ENCODE peak calls at places on chromosome 22, in four cellular contexts. I, G, U and C are unnamed samples.

GRCh38 chr22:23215294-23216204 is 35.2 kb downstream of the BCR start:
- DNase-seq in G (no peak), U (no peak), I (no peak), C (no peak)

GRCh38 chr22:40855104-40855959 is 1.1 kb downstream of the ST13 start:
- DNase-seq in I (no peak), U (no peak), G (no peak), C (no peak)

GRCh38 chr22:49013707-49014106 is 814.0 kb downstream of the BRD1 start:
- DNase-seq in I (no peak), G (no peak), U (no peak), C (no peak)

GRCh38 chr22:18070556-18071306 is 7.1 kb upstream of the PEX26 start:
- DNase-seq in I (no peak), G (no peak), U (peak; percentile 25), C (no peak)

GRCh38 chr22:17891427-17892167 is 117.3 kb upstream of the BID start:
- DNase-seq in U (peak; percentile 7), I (peak; percentile 48), G (no peak), C (peak; percentile 51)

GRCh38 chr22:35312198-35313059 is 12.7 kb downstream of the TOM1 start:
- DNase-seq in I (no peak), U (peak; percentile 90), G (no peak), C (no peak)

GRCh38 chr22:48758021-48758561 is 1069.6 kb downstream of the BRD1 start:
- DNase-seq in U (no peak), I (no peak), G (no peak), C (no peak)

GRCh38 chr22:17808688-17809403 is 34.6 kb upstream of the BID start:
- DNase-seq in U (no peak), G (no peak), I (no peak), C (no peak)

GRCh38 chr22:44363980-44364749 is 51.4 kb upstream of the SHISAL1 start:
- DNase-seq in U (no peak), G (no peak), I (no peak), C (no peak)

DNA sequence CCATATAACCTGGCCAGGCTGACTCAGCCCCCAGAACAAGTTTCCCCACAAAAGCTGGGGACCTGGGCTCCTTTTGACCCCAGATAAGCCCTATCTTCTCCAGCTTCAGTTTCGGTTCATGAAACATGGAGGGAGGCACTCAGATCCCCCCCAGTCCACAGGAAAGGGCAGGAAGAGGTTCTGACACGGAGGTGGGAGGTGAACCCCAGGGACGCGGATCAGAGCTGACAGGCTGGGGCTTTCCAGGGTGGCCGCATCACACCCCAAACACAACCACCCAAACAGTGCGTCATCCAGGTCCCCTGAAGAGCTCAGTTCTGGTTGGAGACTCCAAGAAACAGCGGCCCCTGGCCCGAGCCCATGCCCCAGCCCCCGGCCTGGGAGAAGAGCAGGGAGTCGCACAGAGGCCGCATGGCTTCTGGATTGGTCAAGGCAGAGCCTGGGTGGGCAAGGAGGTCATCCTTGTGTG is 44.3 kb upstream of the A4GALT start:
- DNase-seq in U (no peak), G (no peak), I (no peak), C (peak; percentile 18)
- TF ChIP-seq FOXK2 in U (no peak), G (no peak), I (no peak), C (no peak)

GRCh38 chr22:28479912-28480311 is 199.7 kb downstream of the TTC28 start:
- DNase-seq in G (no peak), U (no peak), I (no peak), C (peak; percentile 6)

GRCh38 chr22:28478564-28478963 is 201.1 kb downstream of the TTC28 start:
- DNase-seq in G (no peak), I (no peak), U (no peak), C (no peak)

GRCh38 chr22:28477556-28477955 is 202.1 kb downstream of the TTC28 start:
- DNase-seq in U (no peak), I (no peak), G (no peak), C (no peak)

GRCh38 chr22:28474248-28474647 is 205.4 kb downstream of the TTC28 start:
- DNase-seq in G (no peak), U (no peak), I (no peak), C (no peak)
- TF ChIP-seq FOXK2 in G (no peak), U (no peak), I (no peak), C (no peak)

DNA sequence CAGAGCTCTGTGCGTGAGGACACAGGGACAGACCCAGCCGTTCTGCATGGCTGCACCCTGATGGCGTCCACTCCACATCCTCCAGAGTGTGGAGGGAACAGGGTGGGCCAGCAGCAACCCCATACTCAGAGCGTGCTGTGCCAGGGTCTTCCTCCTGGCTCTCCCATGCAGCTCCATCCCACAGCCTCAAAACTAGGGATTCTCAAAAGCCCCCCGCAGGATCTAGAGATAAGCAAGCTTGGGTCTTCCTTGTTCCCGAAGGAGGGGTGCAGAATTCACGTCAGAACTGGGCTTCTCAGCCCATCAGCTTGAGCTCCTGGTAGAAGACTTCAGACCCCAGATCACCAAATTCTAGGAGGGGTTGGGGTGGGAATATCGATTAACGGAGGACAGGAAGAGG is 858.8 kb downstream of the TBC1D22A start:
- DNase-seq in G (no peak), U (no peak), I (no peak), C (no peak)
- TF ChIP-seq FOXK2 in G (no peak), U (no peak), I (no peak), C (no peak)

GRCh38 chr22:42841444-42841843 is 15.6 kb downstream of the ARFGAP3 start:
- DNase-seq in U (no peak), G (no peak), I (no peak), C (no peak)
- TF ChIP-seq FOXK2 in U (no peak), G (no peak), I (no peak), C (no peak)

DNA sequence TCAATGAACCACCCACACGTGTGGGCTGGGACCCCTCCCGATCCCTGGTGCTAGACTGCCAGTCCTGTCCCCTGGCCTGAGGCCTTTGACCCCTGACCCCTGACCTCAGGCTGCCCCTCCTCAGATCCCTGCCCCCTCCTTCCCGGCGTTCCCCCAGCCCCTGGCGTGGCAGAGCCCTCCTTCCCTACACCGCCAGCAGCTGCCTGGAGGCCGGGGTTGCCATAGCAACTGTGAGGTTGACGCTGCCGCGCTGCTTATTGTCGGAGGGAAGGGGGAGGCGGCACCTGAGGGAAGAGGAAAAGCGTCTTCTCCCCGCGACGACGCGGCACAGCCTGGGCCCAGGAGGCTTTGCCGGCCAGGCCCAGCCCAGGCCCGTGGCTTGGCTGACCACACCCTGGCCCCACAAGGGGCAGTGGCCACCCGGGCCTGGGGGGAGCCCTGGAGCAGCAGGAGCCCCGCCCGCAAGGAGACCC is 32.6 kb downstream of the SHANK3 start:
- DNase-seq in G (no peak), I (no peak), U (no peak), C (peak; percentile 67)
- TF ChIP-seq FOXK2 in G (no peak), I (no peak), U (no peak), C (no peak)

GRCh38 chr22:19750666-19751490 is 9.7 kb upstream of the TBX1 start:
- DNase-seq in I (no peak), G (no peak), U (no peak), C (no peak)
- TF ChIP-seq FOXK2 in I (no peak), G (no peak), U (no peak), C (no peak)

GRCh38 chr22:29904020-29904419 is 21.0 kb downstream of the MTMR3 start:
- DNase-seq in U (no peak), I (no peak), G (no peak), C (no peak)

GRCh38 chr22:29912605-29913398 is 29.8 kb downstream of the MTMR3 start:
- DNase-seq in U (no peak), G (no peak), I (no peak), C (no peak)

GRCh38 chr22:29912141-29912540 is 29.2 kb downstream of the MTMR3 start:
- DNase-seq in I (no peak), U (no peak), G (no peak), C (no peak)

GRCh38 chr22:29903371-29903770 is 20.4 kb downstream of the MTMR3 start:
- DNase-seq in G (no peak), U (no peak), I (no peak), C (no peak)

DNA sequence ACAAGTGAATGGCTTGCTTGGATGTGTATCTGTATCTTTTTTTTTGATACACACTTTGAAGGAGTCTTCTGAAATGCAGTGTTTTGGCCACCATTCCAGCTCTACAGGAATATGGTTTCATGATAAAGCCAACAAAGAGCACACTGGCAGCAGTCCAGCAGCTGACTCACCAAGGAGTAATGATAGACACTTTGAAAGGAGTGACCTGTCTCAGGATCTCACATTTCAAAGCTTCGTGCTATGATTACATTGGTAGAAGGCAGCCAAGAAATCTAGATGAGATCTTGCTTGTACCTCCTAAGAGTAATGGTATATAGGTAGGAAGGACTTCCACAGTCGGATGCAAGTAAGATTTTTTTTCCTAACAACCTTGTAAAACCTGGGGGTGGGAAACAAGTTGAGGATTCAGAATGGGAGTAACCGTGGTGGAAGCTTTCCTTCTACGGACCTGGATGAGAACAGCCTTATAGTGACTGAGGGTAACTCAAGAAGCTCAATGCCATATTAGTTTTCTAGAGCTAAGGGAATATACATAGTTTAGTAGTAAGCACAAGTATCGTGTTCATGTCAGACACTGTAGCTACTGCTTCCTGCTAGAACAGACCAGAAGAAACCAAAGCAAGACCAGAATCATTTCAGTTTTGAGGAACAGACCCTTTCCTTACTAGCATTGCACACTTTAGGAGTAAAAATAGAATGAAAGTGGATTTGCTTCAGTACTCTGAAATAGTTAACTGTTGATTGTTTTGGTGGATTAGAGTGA is 25.0 kb downstream of the MTMR3 start:
- DNase-seq in U (peak; percentile 75), I (peak; percentile 81), G (no peak), C (peak; percentile 48)
- TF ChIP-seq FOXK2 in U (no peak), I (no peak), G (no peak), C (no peak)